ENCODE peak calls at places on chromosomes 7 and 10, in six cellular contexts. A, J, B, M, R and K are unnamed samples. For H3K4me1, the result is how much of the 10 kb centered on the place peaks cover.

GRCh38 chr10:91880310-91880709 is 29.0 kb downstream of the FGFBP3 start:
- DNase-seq in A (no peak), J (no peak), M (no peak), R (peak), B (no peak), K (no peak)

GRCh38 chr10:77421576-77421975 is 216.0 kb downstream of the KCNMA1 start:
- DNase-seq in A (no peak), J (no peak), M (no peak), R (no peak), B (no peak), K (no peak)

GRCh38 chr7:38950309-38950708 is 27.4 kb upstream of the POU6F2 start:
- DNase-seq in J (peak), M (no peak), R (peak), B (no peak), A (no peak), K (no peak)

GRCh38 chr7:100575746-100576383 is 2.2 kb upstream of the SAP25 start:
- DNase-seq in B (no peak), M (no peak), R (no peak), J (no peak), A (no peak), K (no peak)

GRCh38 chr7:103751476-103751875 is 238.0 kb downstream of the RELN start:
- DNase-seq in J (no peak), M (no peak), B (no peak), A (no peak), R (no peak), K (no peak)

GRCh38 chr7:18013936-18014335 is 13.7 kb downstream of the PRPS1L1 start:
- DNase-seq in R (peak), M (no peak), A (no peak), J (no peak), B (no peak), K (no peak)

GRCh38 chr10:33196710-33197406 is 137.6 kb downstream of the NRP1 start:
- DNase-seq in B (peak), R (no peak), M (no peak), A (no peak), J (no peak), K (no peak)

GRCh38 chr10:43068781-43069515 is 7.9 kb upstream of the RET start:
- DNase-seq in B (no peak), R (no peak), J (no peak), A (no peak), M (no peak), K (no peak)

GRCh38 chr10:70864940-70865339 is 23.4 kb downstream of the PCBD1 start:
- DNase-seq in A (no peak), M (no peak), B (no peak), J (no peak), R (no peak), K (no peak)

GRCh38 chr10:122997864-122998263 is 10.7 kb downstream of the IKZF5 start:
- DNase-seq in A (no peak), J (peak), M (no peak), R (no peak), B (no peak), K (no peak)

GRCh38 chr10:101001225-101002035 is 1.8 kb downstream of the LZTS2 start:
- DNase-seq in B (peak), A (peak), M (no peak), R (peak), J (peak), K (no peak)

GRCh38 chr10:72331575-72332422 is 22.9 kb downstream of the DNAJB12 start:
- DNase-seq in A (peak), M (peak), R (peak), J (peak), B (peak), K (peak)

GRCh38 chr7:68694656-68695055 is 903.6 kb upstream of the AUTS2 start:
- DNase-seq in B (no peak), R (no peak), A (no peak), J (no peak), M (no peak), K (no peak)

GRCh38 chr7:150326657-150327268 is 3.4 kb upstream of the ACTR3C start:
- DNase-seq in R (no peak), M (no peak), A (no peak), J (no peak), B (no peak), K (no peak)

GRCh38 chr7:151579642-151580041 is 59.9 kb upstream of the RHEB start:
- DNase-seq in R (no peak), J (no peak), B (no peak), M (no peak), A (no peak), K (no peak)

GRCh38 chr7:50273870-50274269 is 30.6 kb upstream of the IKZF1 start:
- DNase-seq in R (no peak), B (no peak), M (no peak), J (no peak), A (no peak), K (no peak)

GRCh38 chr10:94103192-94103591 is 109.5 kb downstream of the PLCE1 start:
- DNase-seq in A (no peak), B (no peak), J (no peak), M (no peak), R (no peak), K (no peak)

GRCh38 chr7:155203059-155203881 is 94.4 kb upstream of the INSIG1 start:
- DNase-seq in A (no peak), B (no peak), R (no peak), J (no peak), M (no peak), K (no peak)

GRCh38 chr7:131867461-131867860 is 311.0 kb upstream of the PODXL start:
- DNase-seq in J (no peak), R (no peak), B (no peak), A (no peak), M (no peak), K (no peak)

GRCh38 chr7:123367508-123368122 is 166.8 kb downstream of the IQUB start:
- DNase-seq in A (no peak), M (no peak), J (peak), R (peak), B (no peak), K (no peak)

GRCh38 chr7:47354831-47355541 is 226.9 kb downstream of the TNS3 start:
- DNase-seq in J (no peak), B (peak), R (no peak), A (no peak), M (no peak), K (no peak)

GRCh38 chr10:60942604-60943269 is 1.2 kb downstream of the RHOBTB1 start:
- DNase-seq in J (no peak), B (peak), R (peak), M (no peak), A (peak), K (no peak)

GRCh38 chr10:9342865-9343450 is 1288.5 kb downstream of the GATA3 start:
- DNase-seq in M (no peak), R (peak), J (peak), B (no peak), A (no peak), K (peak)

GRCh38 chr7:155533827-155534690 is 12.3 kb downstream of the CNPY1 start:
- DNase-seq in R (no peak), J (no peak), M (peak), B (no peak), A (no peak), K (no peak)

GRCh38 chr10:14383266-14383665 is 52.5 kb upstream of the FRMD4A start:
- DNase-seq in M (no peak), R (no peak), B (no peak), J (no peak), A (no peak), K (no peak)

GRCh38 chr7:20330797-20331230 is at the start of gene ITGB8:
- DNase-seq in A (peak), J (no peak), R (peak), M (no peak), B (no peak), K (no peak)

GRCh38 chr7:29337628-29338116 is 143.1 kb downstream of the CHN2 start:
- DNase-seq in A (no peak), J (no peak), R (no peak), B (no peak), M (peak), K (peak)

GRCh38 chr7:121372376-121373024 is 23.6 kb downstream of the FAM3C start:
- DNase-seq in R (no peak), J (peak), A (no peak), B (no peak), M (no peak), K (no peak)

GRCh38 chr10:124142296-124142853 is 49.0 kb upstream of the CHST15 start:
- DNase-seq in J (no peak), B (no peak), A (no peak), R (no peak), M (no peak), K (no peak)

GRCh38 chr10:124010563-124011131 is 82.8 kb downstream of the CHST15 start:
- DNase-seq in B (peak), M (no peak), A (peak), R (no peak), J (no peak), K (no peak)

GRCh38 chr10:110321869-110322620 is 17.3 kb upstream of the SMNDC1 start:
- DNase-seq in B (no peak), M (no peak), A (no peak), J (no peak), R (no peak), K (no peak)

GRCh38 chr10:78316451-78316931 is 282.8 kb downstream of the RPS24 start:
- DNase-seq in R (peak), J (no peak), A (no peak), M (no peak), B (no peak), K (no peak)

GRCh38 chr7:133827707-133828580 is 299.2 kb upstream of the LRGUK start:
- DNase-seq in A (no peak), B (no peak), R (no peak), M (no peak), J (no peak), K (no peak)

GRCh38 chr10:8069627-8070026 is 15.1 kb downstream of the GATA3 start:
- DNase-seq in M (no peak), A (no peak), B (no peak), R (no peak), J (no peak), K (no peak)

GRCh38 chr10:132974886-132975881 is 32.8 kb upstream of the CFAP46 start:
- DNase-seq in R (no peak), M (no peak), J (no peak), B (no peak), A (peak), K (no peak)

DNA sequence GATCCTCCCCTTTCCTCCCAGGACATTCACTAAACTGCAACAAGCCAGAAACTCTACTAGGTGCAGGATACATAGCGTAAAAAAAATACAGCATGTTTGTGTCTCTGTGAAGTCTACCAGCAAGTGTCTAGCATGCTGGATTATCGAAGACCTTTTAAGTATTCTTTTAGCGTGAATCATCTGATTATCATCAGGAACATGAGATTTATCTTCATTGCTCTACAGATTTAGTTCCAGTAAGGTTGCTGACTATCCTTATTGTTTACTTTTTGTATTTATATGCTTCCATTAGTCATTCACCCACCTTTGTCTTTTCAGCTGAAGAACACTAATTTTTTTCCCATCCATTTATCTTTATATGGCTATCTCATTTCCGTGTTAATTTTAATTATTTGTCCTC is 62.8 kb downstream of the PDZD8 start:
- DNase-seq in R (peak), M (no peak), A (no peak), J (no peak), B (no peak), K (no peak)
- H3K27ac ChIP-seq in R (peak), M (no peak), A (no peak), J (no peak), B (no peak), K (no peak)

GRCh38 chr10:19825690-19826089 is 9.5 kb downstream of the PLXDC2 start:
- DNase-seq in R (no peak), A (no peak), M (no peak), B (no peak), J (no peak), K (no peak)

GRCh38 chr10:19828278-19829049 is 12.2 kb downstream of the PLXDC2 start:
- DNase-seq in J (no peak), A (no peak), M (no peak), B (no peak), R (no peak), K (no peak)

GRCh38 chr10:19824397-19825342 is 8.4 kb downstream of the PLXDC2 start:
- DNase-seq in M (no peak), J (no peak), B (no peak), R (no peak), A (no peak), K (no peak)

GRCh38 chr10:19826712-19827111 is 10.5 kb downstream of the PLXDC2 start:
- DNase-seq in M (no peak), R (no peak), J (no peak), B (no peak), A (no peak), K (no peak)
- H3K4me1 ChIP-seq in M (under half), R (under half), J (under half), B (under half), A (under half), K (under half)

GRCh38 chr7:91183408-91183807 is 80.8 kb upstream of the FZD1 start:
- DNase-seq in B (no peak), J (no peak), M (no peak), A (no peak), R (peak), K (no peak)
- H3K27ac ChIP-seq in B (no peak), J (no peak), M (no peak), A (no peak), R (no peak), K (no peak)

DNA sequence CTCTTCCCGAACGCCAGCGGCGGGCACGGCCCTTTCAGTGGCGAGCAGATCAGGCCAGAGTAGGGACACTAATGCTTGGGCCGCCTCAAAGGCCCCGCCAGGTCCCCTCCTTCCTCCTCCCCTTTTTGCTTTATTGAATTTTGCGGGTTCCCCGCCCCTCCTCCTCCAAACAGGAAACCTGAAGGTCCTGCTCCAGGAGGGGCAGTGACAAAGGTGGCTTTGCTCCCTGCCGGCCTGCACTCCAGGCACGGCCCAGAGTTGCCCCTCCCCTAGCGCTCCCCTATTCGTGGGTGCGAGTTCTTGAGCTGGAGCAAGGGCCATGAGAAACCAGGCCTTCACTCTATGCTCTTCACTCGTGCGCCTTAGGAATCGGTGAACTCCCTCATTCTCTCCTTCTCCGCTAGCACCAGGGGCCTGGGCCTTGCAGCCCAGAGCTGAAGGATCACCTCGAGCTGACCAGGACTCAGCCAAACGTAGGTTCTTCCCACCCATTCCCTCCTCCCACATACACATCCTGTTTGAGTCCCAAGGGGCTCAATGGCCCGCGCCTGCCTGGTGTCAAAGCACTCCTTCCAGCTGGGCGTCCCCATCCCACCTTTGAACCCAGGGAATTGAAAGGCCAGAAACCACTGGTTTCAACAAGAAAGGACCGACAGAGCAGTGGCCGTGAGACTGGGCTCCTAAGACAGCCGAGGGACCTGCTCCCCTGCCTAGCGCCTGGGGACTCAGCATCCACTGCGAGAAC is 629 bp upstream of the HOXA6 start:
- DNase-seq in A (peak), B (peak), R (peak), M (no peak), J (no peak), K (no peak)
- H3K4me1 ChIP-seq in A (half or more), B (under half), R (under half), M (under half), J (under half), K (under half)

GRCh38 chr10:27742195-27742925 is 3.3 kb downstream of the MKX start:
- DNase-seq in M (peak), R (peak), A (peak), J (peak), B (peak), K (peak)
- H3K27ac ChIP-seq in M (no peak), R (peak), A (peak), J (peak), B (peak), K (no peak)

DNA sequence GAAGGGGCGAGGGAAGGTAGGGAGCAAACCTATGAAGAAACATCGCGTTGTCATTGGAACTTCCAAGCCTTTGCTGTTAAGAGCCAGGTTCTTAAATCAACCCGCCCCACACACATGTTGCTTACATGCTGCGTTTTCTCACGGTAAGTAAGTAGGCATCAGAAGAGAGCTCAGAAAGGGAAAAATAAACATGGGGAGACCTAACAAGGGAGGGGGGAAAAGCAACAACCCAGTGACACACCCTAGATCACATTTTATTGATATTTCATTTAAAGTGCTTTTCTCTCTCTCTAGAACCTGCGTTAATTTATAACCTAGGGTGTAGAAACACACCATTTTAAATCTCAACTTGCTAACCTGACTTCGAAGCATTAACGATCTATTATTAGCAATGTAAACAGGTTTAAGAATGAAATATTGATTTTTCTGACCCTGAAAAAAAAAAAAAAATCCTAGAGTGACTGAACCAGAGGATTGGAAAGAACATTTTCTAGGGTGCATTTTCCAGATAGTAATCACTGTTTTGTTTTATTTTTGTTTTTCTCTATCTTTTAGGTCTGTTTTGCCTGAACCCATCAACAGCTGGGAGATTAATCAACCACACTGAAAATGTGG is 3.2 kb downstream of the HOXA2 start:
- DNase-seq in B (no peak), J (no peak), A (no peak), R (no peak), M (no peak), K (no peak)
- H3K4me1 ChIP-seq in B (under half), J (under half), A (half or more), R (under half), M (under half), K (under half)

GRCh38 chr10:125159932-125160855 is at the start of gene CTBP2:
- DNase-seq in J (no peak), R (peak), M (no peak), B (peak), A (peak), K (no peak)
- H3K27ac ChIP-seq in J (no peak), R (peak), M (no peak), B (peak), A (peak), K (no peak)

GRCh38 chr7:86116-86515 is 106.3 kb upstream of the FAM20C start:
- DNase-seq in R (no peak), A (no peak), M (no peak), B (no peak), J (no peak), K (no peak)
- H3K4me1 ChIP-seq in R (under half), A (under half), M (under half), B (under half), J (under half), K (under half)

GRCh38 chr7:111694376-111694775 is 132.1 kb upstream of the IMMP2L start:
- DNase-seq in B (no peak), A (no peak), J (no peak), R (no peak), M (no peak), K (no peak)
- H3K27ac ChIP-seq in B (no peak), A (no peak), J (no peak), R (no peak), M (no peak), K (no peak)